ENCODE peak calls at places on chromosomes 5 and 9, in eight cellular contexts. One of them, this sample, is unnamed.

GRCh38 chr9:123291736-123292135 is 23.4 kb upstream of the STRBP start:
- DNase-seq in tibial nerve: no peak
- DNase-seq in neural progenitor cell: no peak
- DNase-seq in kidney: no peak
- DNase-seq in adrenal gland: no peak
- DNase-seq in K562: no peak
- DNase-seq in pancreas: no peak
- DNase-seq in SK-N-SH: no peak
- DNase-seq in this sample: no peak

GRCh38 chr5:31122998-31123950 is 70.2 kb upstream of the CDH6 start:
- DNase-seq in tibial nerve: no peak
- DNase-seq in neural progenitor cell: no peak
- DNase-seq in kidney: no peak
- DNase-seq in adrenal gland: no peak
- DNase-seq in K562: no peak
- DNase-seq in pancreas: no peak
- DNase-seq in SK-N-SH: no peak
- DNase-seq in this sample: no peak

GRCh38 chr9:109469646-109470358 is 28.3 kb downstream of the PTPN3 start:
- DNase-seq in tibial nerve: peak
- DNase-seq in neural progenitor cell: peak
- DNase-seq in kidney: peak
- DNase-seq in adrenal gland: peak
- DNase-seq in K562: peak
- DNase-seq in pancreas: peak
- DNase-seq in SK-N-SH: peak
- DNase-seq in this sample: peak

GRCh38 chr9:128703616-128704355 is 1.5 kb downstream of the PKN3 start:
- DNase-seq in tibial nerve: no peak
- DNase-seq in neural progenitor cell: no peak
- DNase-seq in kidney: peak
- DNase-seq in adrenal gland: no peak
- DNase-seq in K562: peak
- DNase-seq in pancreas: peak
- DNase-seq in SK-N-SH: peak
- DNase-seq in this sample: no peak

GRCh38 chr5:157961176-157961575 is 102.2 kb upstream of the CLINT1 start:
- DNase-seq in tibial nerve: no peak
- DNase-seq in neural progenitor cell: no peak
- DNase-seq in kidney: no peak
- DNase-seq in adrenal gland: no peak
- DNase-seq in K562: no peak
- DNase-seq in pancreas: no peak
- DNase-seq in SK-N-SH: peak
- DNase-seq in this sample: no peak

GRCh38 chr5:156699147-156699546 is 150.9 kb upstream of the PPP1R2B start:
- DNase-seq in tibial nerve: no peak
- DNase-seq in neural progenitor cell: no peak
- DNase-seq in kidney: no peak
- DNase-seq in adrenal gland: no peak
- DNase-seq in K562: no peak
- DNase-seq in pancreas: no peak
- DNase-seq in SK-N-SH: no peak
- DNase-seq in this sample: no peak

GRCh38 chr5:168693297-168693696 is 114.1 kb upstream of the PANK3 start:
- DNase-seq in tibial nerve: no peak
- DNase-seq in neural progenitor cell: no peak
- DNase-seq in kidney: no peak
- DNase-seq in adrenal gland: no peak
- DNase-seq in K562: peak
- DNase-seq in pancreas: no peak
- DNase-seq in SK-N-SH: no peak
- DNase-seq in this sample: no peak

GRCh38 chr9:81408951-81409350 is 280.4 kb downstream of the TLE1 start:
- DNase-seq in tibial nerve: no peak
- DNase-seq in neural progenitor cell: no peak
- DNase-seq in kidney: no peak
- DNase-seq in adrenal gland: no peak
- DNase-seq in K562: no peak
- DNase-seq in pancreas: no peak
- DNase-seq in SK-N-SH: no peak
- DNase-seq in this sample: no peak

GRCh38 chr9:98658965-98659364 is 49.8 kb downstream of the GABBR2 start:
- DNase-seq in tibial nerve: no peak
- DNase-seq in neural progenitor cell: no peak
- DNase-seq in kidney: no peak
- DNase-seq in adrenal gland: no peak
- DNase-seq in K562: no peak
- DNase-seq in pancreas: no peak
- DNase-seq in SK-N-SH: no peak
- DNase-seq in this sample: no peak

GRCh38 chr5:108637110-108637509 is 110.6 kb upstream of the FER start:
- DNase-seq in tibial nerve: no peak
- DNase-seq in neural progenitor cell: no peak
- DNase-seq in kidney: no peak
- DNase-seq in adrenal gland: no peak
- DNase-seq in K562: no peak
- DNase-seq in pancreas: no peak
- DNase-seq in SK-N-SH: no peak
- DNase-seq in this sample: no peak

GRCh38 chr5:148830220-148830619 is 3.8 kb downstream of the ADRB2 start:
- DNase-seq in tibial nerve: no peak
- DNase-seq in neural progenitor cell: no peak
- DNase-seq in kidney: no peak
- DNase-seq in adrenal gland: no peak
- DNase-seq in K562: no peak
- DNase-seq in pancreas: no peak
- DNase-seq in SK-N-SH: no peak
- DNase-seq in this sample: no peak

GRCh38 chr5:148829248-148829594 is 2.8 kb downstream of the ADRB2 start:
- DNase-seq in tibial nerve: no peak
- DNase-seq in neural progenitor cell: no peak
- DNase-seq in kidney: no peak
- DNase-seq in adrenal gland: no peak
- DNase-seq in K562: no peak
- DNase-seq in pancreas: no peak
- DNase-seq in SK-N-SH: no peak
- DNase-seq in this sample: no peak

GRCh38 chr5:148829734-148830133 is 3.3 kb downstream of the ADRB2 start:
- DNase-seq in tibial nerve: no peak
- DNase-seq in neural progenitor cell: no peak
- DNase-seq in kidney: no peak
- DNase-seq in adrenal gland: no peak
- DNase-seq in K562: no peak
- DNase-seq in pancreas: no peak
- DNase-seq in SK-N-SH: no peak
- DNase-seq in this sample: no peak

GRCh38 chr5:148827723-148828122 is 1.3 kb downstream of the ADRB2 start:
- DNase-seq in tibial nerve: no peak
- DNase-seq in neural progenitor cell: no peak
- DNase-seq in kidney: no peak
- DNase-seq in adrenal gland: no peak
- DNase-seq in K562: no peak
- DNase-seq in pancreas: no peak
- DNase-seq in SK-N-SH: no peak
- DNase-seq in this sample: no peak

DNA sequence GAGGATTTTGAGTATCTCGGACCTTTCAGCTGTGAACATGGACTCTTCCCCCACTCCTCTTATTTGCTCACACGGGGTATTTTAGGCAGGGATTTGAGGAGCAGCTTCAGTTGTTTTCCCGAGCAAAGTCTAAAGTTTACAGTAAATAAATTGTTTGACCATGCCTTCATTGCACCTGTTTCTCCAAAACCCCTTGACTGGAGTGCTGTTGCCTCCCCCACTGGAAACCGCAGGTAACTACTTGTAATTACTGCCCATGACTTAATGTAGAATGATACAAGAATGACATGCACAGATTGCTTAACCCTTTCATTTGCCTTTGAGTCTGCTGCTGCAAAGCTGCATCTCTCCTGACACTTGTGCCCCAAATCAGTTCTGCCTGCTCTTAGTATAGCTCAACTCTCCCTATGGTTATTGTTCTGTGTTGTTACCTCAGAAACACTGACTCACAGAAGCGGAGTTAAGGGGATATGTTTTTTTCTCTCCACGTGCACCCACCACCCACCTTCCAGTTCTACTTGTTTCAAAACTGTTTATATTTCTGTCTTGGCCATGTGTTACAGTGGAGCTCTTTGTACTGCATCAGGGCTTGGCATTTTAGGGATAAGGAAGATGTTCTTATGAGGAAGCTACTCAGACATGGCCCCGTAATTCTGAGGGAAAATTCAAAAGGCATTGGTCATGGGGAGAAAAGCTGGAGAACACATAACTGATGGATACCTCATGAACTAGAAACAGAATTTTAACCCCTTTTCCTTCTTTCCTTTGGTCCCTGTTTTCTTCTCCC is 2.2 kb downstream of the ADRB2 start:
- DNase-seq in tibial nerve: no peak
- DNase-seq in neural progenitor cell: no peak
- DNase-seq in kidney: no peak
- DNase-seq in adrenal gland: no peak
- DNase-seq in K562: no peak
- DNase-seq in pancreas: no peak
- DNase-seq in SK-N-SH: no peak
- DNase-seq in this sample: no peak
- H3K4me3 ChIP-seq in tibial nerve: peak
- H3K4me3 ChIP-seq in neural progenitor cell: no peak
- H3K4me3 ChIP-seq in kidney: peak
- H3K4me3 ChIP-seq in adrenal gland: no peak
- H3K4me3 ChIP-seq in K562: no peak
- H3K4me3 ChIP-seq in pancreas: peak
- H3K4me3 ChIP-seq in SK-N-SH: peak
- H3K4me3 ChIP-seq in this sample: no peak

GRCh38 chr5:88656196-88656935 is 226.6 kb downstream of the MEF2C start:
- DNase-seq in tibial nerve: no peak
- DNase-seq in neural progenitor cell: no peak
- DNase-seq in kidney: no peak
- DNase-seq in adrenal gland: no peak
- DNase-seq in K562: no peak
- DNase-seq in pancreas: no peak
- DNase-seq in SK-N-SH: no peak
- DNase-seq in this sample: no peak
- H3K27ac ChIP-seq in tibial nerve: no peak
- H3K27ac ChIP-seq in neural progenitor cell: no peak
- H3K27ac ChIP-seq in kidney: no peak
- H3K27ac ChIP-seq in adrenal gland: no peak
- H3K27ac ChIP-seq in K562: no peak
- H3K27ac ChIP-seq in pancreas: no peak
- H3K27ac ChIP-seq in SK-N-SH: no peak
- H3K27ac ChIP-seq in this sample: no peak

DNA sequence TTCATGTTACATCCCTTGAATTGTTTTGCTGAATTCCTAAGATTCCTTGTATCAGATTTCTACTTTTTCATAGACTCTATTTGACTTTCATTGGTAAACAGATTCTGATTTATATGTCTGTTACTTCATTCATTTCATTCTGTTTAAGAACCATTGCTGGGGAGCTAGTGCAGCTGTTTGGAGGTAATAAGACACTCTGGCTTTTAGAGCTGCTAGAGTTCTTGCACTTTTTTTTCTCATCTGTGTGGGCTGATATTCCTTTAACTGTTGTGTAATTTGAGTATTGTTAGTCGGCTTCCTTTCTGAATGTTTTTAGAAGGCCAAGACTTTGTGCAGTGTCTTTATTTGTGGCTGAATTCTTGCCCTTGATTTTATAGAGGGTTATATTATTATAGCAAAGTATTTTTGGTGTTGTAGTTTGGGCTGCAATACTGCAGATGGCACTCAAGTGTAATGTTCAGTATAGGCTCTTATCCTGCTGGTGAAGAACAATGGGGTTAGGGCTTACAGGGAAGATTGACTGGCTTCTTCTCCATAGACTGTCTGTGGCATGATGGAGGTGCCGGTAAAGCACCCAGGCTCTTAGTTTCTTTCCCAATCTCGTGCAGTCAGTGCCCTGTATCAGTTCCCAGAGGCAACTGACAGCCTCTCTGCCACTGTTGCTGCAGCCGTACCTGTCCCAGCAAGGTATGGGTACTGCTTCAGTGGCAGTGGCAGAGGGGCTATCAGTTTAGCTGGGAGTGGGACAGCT is 162.2 kb downstream of the OXCT1 start:
- DNase-seq in tibial nerve: no peak
- DNase-seq in neural progenitor cell: peak
- DNase-seq in kidney: no peak
- DNase-seq in adrenal gland: no peak
- DNase-seq in K562: no peak
- DNase-seq in pancreas: no peak
- DNase-seq in SK-N-SH: peak
- DNase-seq in this sample: peak
- TF ChIP-seq CTCF in tibial nerve: no peak
- TF ChIP-seq CTCF in neural progenitor cell: peak
- TF ChIP-seq CTCF in kidney: peak
- TF ChIP-seq CTCF in adrenal gland: no peak
- TF ChIP-seq CTCF in K562: peak
- TF ChIP-seq CTCF in pancreas: no peak
- TF ChIP-seq CTCF in SK-N-SH: peak
- TF ChIP-seq CTCF in this sample: peak

GRCh38 chr9:76026796-76027195 is 136.3 kb downstream of the PCSK5 start:
- DNase-seq in tibial nerve: no peak
- DNase-seq in neural progenitor cell: no peak
- DNase-seq in kidney: no peak
- DNase-seq in adrenal gland: no peak
- DNase-seq in K562: no peak
- DNase-seq in pancreas: no peak
- DNase-seq in SK-N-SH: no peak
- DNase-seq in this sample: no peak

GRCh38 chr9:76022317-76022716 is 131.8 kb downstream of the PCSK5 start:
- DNase-seq in tibial nerve: no peak
- DNase-seq in neural progenitor cell: peak
- DNase-seq in kidney: no peak
- DNase-seq in adrenal gland: no peak
- DNase-seq in K562: no peak
- DNase-seq in pancreas: no peak
- DNase-seq in SK-N-SH: no peak
- DNase-seq in this sample: no peak

GRCh38 chr9:76032652-76033373 is 142.3 kb downstream of the PCSK5 start:
- DNase-seq in tibial nerve: no peak
- DNase-seq in neural progenitor cell: no peak
- DNase-seq in kidney: no peak
- DNase-seq in adrenal gland: no peak
- DNase-seq in K562: no peak
- DNase-seq in pancreas: no peak
- DNase-seq in SK-N-SH: no peak
- DNase-seq in this sample: no peak

GRCh38 chr9:76023715-76024195 is 133.3 kb downstream of the PCSK5 start:
- DNase-seq in tibial nerve: no peak
- DNase-seq in neural progenitor cell: no peak
- DNase-seq in kidney: no peak
- DNase-seq in adrenal gland: no peak
- DNase-seq in K562: no peak
- DNase-seq in pancreas: no peak
- DNase-seq in SK-N-SH: no peak
- DNase-seq in this sample: no peak

DNA sequence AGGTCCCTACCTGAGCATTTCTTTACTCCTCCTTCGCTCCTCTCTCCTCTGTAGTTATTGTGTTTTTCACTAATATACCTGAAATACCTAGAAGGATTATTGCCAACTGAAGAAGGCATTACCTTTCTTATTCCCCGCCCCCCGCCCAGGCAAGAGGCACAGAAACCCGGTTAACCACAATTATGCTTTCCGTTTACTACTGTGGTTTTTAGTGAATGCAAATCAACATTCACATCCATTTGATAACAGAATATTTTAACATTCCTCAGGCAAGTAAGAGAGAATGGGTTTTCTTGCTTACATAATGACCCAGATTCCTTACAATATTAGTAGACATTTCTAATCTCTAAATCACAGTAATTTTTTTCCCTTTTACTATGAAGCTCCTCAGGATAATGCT is 137.0 kb downstream of the PCSK5 start:
- DNase-seq in tibial nerve: no peak
- DNase-seq in neural progenitor cell: no peak
- DNase-seq in kidney: no peak
- DNase-seq in adrenal gland: no peak
- DNase-seq in K562: no peak
- DNase-seq in pancreas: no peak
- DNase-seq in SK-N-SH: no peak
- DNase-seq in this sample: no peak
- H3K4me3 ChIP-seq in tibial nerve: no peak
- H3K4me3 ChIP-seq in neural progenitor cell: no peak
- H3K4me3 ChIP-seq in kidney: no peak
- H3K4me3 ChIP-seq in adrenal gland: no peak
- H3K4me3 ChIP-seq in K562: no peak
- H3K4me3 ChIP-seq in pancreas: no peak
- H3K4me3 ChIP-seq in SK-N-SH: no peak
- H3K4me3 ChIP-seq in this sample: no peak